ENCODE peak calls at places on chromosomes 13 and 19, in six cellular contexts. Y is T-helper 1 cell; R is lung; B is effector CD4-positive, alpha-beta T cell; H is NCI-H2107; D is ACHN. M is an unnamed sample.

GRCh38 chr13:70162141-70162540 is 53.9 kb upstream of the KLHL1 start:
- DNase-seq in H (no peak), B (no peak), D (no peak), Y (no peak), R (no peak), M (no peak)

GRCh38 chr19:7673995-7674667 is 2.8 kb upstream of the MCEMP1 start:
- DNase-seq in D (peak), Y (peak), B (no peak), R (peak), H (no peak), M (no peak)

GRCh38 chr19:49455729-49456128 is 2.7 kb downstream of the ALDH16A1 start:
- DNase-seq in R (no peak), Y (no peak), D (no peak), H (no peak), B (no peak), M (no peak)

GRCh38 chr19:6528544-6529121 is 2.2 kb upstream of the TNFSF9 start:
- DNase-seq in R (no peak), B (no peak), D (peak), H (no peak), Y (no peak), M (no peak)

GRCh38 chr19:18098891-18099622 is 1.5 kb downstream of the MAST3 start:
- DNase-seq in R (no peak), Y (no peak), H (no peak), B (no peak), D (peak), M (no peak)

GRCh38 chr19:39430675-39431593 is 4.8 kb downstream of the RPS16 start:
- DNase-seq in R (peak), H (no peak), D (peak), Y (peak), B (peak), M (no peak)

GRCh38 chr19:1266818-1267440 is 2.2 kb upstream of the CIRBP start:
- DNase-seq in B (peak), Y (peak), D (peak), R (peak), H (no peak), M (peak)

GRCh38 chr19:39193785-39194184 is 3.0 kb upstream of the NCCRP1 start:
- DNase-seq in B (no peak), H (no peak), Y (no peak), R (no peak), D (no peak), M (no peak)

GRCh38 chr13:74869846-74870245 is 612.1 kb downstream of the TBC1D4 start:
- DNase-seq in D (no peak), B (no peak), H (no peak), R (no peak), Y (no peak), M (no peak)

GRCh38 chr19:3129112-3129511 is 6.7 kb upstream of the GNA15 start:
- DNase-seq in Y (peak), H (no peak), B (no peak), D (peak), R (no peak), M (no peak)

GRCh38 chr13:76533251-76533650 is 353.0 kb downstream of the KCTD12 start:
- DNase-seq in Y (no peak), R (no peak), H (no peak), D (no peak), B (no peak), M (no peak)

GRCh38 chr19:55305491-55305890 is 19.6 kb downstream of the TMEM150B start:
- DNase-seq in B (peak), H (no peak), D (peak), Y (peak), R (no peak), M (no peak)

M was measured in osteocyte.